ENCODE peak calls at places on chromosome 4, in four cellular contexts. One of them, this sample, is unnamed.
A peak's percentile ranks its signal among the peaks of the same experiment; 100 is the strongest.

GRCh38 chr4:77001907-77002306 is 52.4 kb downstream of the SEPTIN11 start:
- DNase-seq in ascending aorta: no peak
- DNase-seq in dorsolateral prefrontal cortex: no peak
- DNase-seq in transverse colon: no peak
- DNase-seq in this sample: no peak

GRCh38 chr4:189940178-189941004 is at the start of gene FRG1:
- DNase-seq in ascending aorta: peak; percentile 71
- DNase-seq in transverse colon: peak; percentile 97
- DNase-seq in dorsolateral prefrontal cortex: peak; percentile 95
- DNase-seq in this sample: no peak

GRCh38 chr4:93183589-93183988 is 645.0 kb upstream of the ATOH1 start:
- DNase-seq in ascending aorta: no peak
- DNase-seq in dorsolateral prefrontal cortex: no peak
- DNase-seq in transverse colon: no peak
- DNase-seq in this sample: no peak

GRCh38 chr4:144591401-144591800 is 54.6 kb upstream of the HHIP start:
- DNase-seq in transverse colon: peak; percentile 61
- DNase-seq in ascending aorta: no peak
- DNase-seq in dorsolateral prefrontal cortex: no peak
- DNase-seq in this sample: no peak

GRCh38 chr4:138049350-138049749 is 192.8 kb downstream of the SLC7A11 start:
- DNase-seq in ascending aorta: no peak
- DNase-seq in transverse colon: no peak
- DNase-seq in dorsolateral prefrontal cortex: no peak
- DNase-seq in this sample: no peak

GRCh38 chr4:184688447-184688846 is 38.9 kb downstream of the PRIMPOL start:
- DNase-seq in transverse colon: no peak
- DNase-seq in dorsolateral prefrontal cortex: no peak
- DNase-seq in ascending aorta: no peak
- DNase-seq in this sample: no peak

GRCh38 chr4:56908206-56909082 is 744 bp downstream of the REST start:
- DNase-seq in ascending aorta: no peak
- DNase-seq in transverse colon: peak; percentile 70
- DNase-seq in dorsolateral prefrontal cortex: peak; percentile 66
- DNase-seq in this sample: peak; percentile 33

GRCh38 chr4:111070390-111070789 is 447.5 kb upstream of the PITX2 start:
- DNase-seq in ascending aorta: no peak
- DNase-seq in transverse colon: no peak
- DNase-seq in dorsolateral prefrontal cortex: no peak
- DNase-seq in this sample: no peak

GRCh38 chr4:146278986-146279385 is 64.6 kb downstream of the REELD1 start:
- DNase-seq in ascending aorta: no peak
- DNase-seq in dorsolateral prefrontal cortex: no peak
- DNase-seq in transverse colon: no peak
- DNase-seq in this sample: no peak

GRCh38 chr4:47531954-47532321 is 46.9 kb downstream of the ATP10D start:
- DNase-seq in transverse colon: no peak
- DNase-seq in ascending aorta: no peak
- DNase-seq in dorsolateral prefrontal cortex: no peak
- DNase-seq in this sample: no peak

GRCh38 chr4:149790172-149790907 is 25.3 kb downstream of the IQCM start:
- DNase-seq in dorsolateral prefrontal cortex: no peak
- DNase-seq in ascending aorta: no peak
- DNase-seq in transverse colon: no peak
- DNase-seq in this sample: no peak

GRCh38 chr4:127870688-127871087 is 10.0 kb upstream of the PLK4 start:
- DNase-seq in dorsolateral prefrontal cortex: no peak
- DNase-seq in transverse colon: no peak
- DNase-seq in ascending aorta: no peak
- DNase-seq in this sample: no peak

GRCh38 chr4:182770969-182771330 is 146.2 kb downstream of the DCTD start:
- DNase-seq in dorsolateral prefrontal cortex: no peak
- DNase-seq in ascending aorta: no peak
- DNase-seq in transverse colon: no peak
- DNase-seq in this sample: no peak

GRCh38 chr4:70291341-70291740 is 43.4 kb upstream of the CABS1 start:
- DNase-seq in transverse colon: no peak
- DNase-seq in dorsolateral prefrontal cortex: no peak
- DNase-seq in ascending aorta: no peak
- DNase-seq in this sample: no peak

GRCh38 chr4:181860157-181860556 is 383.0 kb upstream of the TENM3 start:
- DNase-seq in transverse colon: no peak
- DNase-seq in ascending aorta: no peak
- DNase-seq in dorsolateral prefrontal cortex: no peak
- DNase-seq in this sample: no peak

GRCh38 chr4:145315828-145316227 is 135.4 kb upstream of the OTUD4 start:
- DNase-seq in transverse colon: no peak
- DNase-seq in dorsolateral prefrontal cortex: no peak
- DNase-seq in ascending aorta: no peak
- DNase-seq in this sample: no peak

GRCh38 chr4:119209077-119209476 is 3.4 kb upstream of the USP53 start:
- DNase-seq in ascending aorta: no peak
- DNase-seq in dorsolateral prefrontal cortex: no peak
- DNase-seq in transverse colon: no peak
- DNase-seq in this sample: no peak

GRCh38 chr4:121177238-121178137 is 13.4 kb upstream of the TNIP3 start:
- DNase-seq in transverse colon: no peak
- DNase-seq in ascending aorta: no peak
- DNase-seq in dorsolateral prefrontal cortex: no peak
- DNase-seq in this sample: no peak

GRCh38 chr4:21888195-21888976 is 60.2 kb downstream of the KCNIP4 start:
- DNase-seq in transverse colon: no peak
- DNase-seq in ascending aorta: no peak
- DNase-seq in dorsolateral prefrontal cortex: no peak
- DNase-seq in this sample: no peak

GRCh38 chr4:183430317-183430986 is 14.0 kb upstream of the CDKN2AIP start:
- DNase-seq in dorsolateral prefrontal cortex: no peak
- DNase-seq in ascending aorta: no peak
- DNase-seq in transverse colon: no peak
- DNase-seq in this sample: no peak

GRCh38 chr4:40055873-40056721 is 553 bp upstream of the N4BP2 start:
- DNase-seq in dorsolateral prefrontal cortex: peak; percentile 72
- DNase-seq in transverse colon: peak; percentile 75
- DNase-seq in ascending aorta: no peak
- DNase-seq in this sample: peak; percentile 44

GRCh38 chr4:123478859-123479345 is 82.3 kb downstream of the SPRY1 start:
- DNase-seq in ascending aorta: no peak
- DNase-seq in transverse colon: peak; percentile 19
- DNase-seq in dorsolateral prefrontal cortex: no peak
- DNase-seq in this sample: no peak

GRCh38 chr4:126957555-126958440 is 675.0 kb upstream of the INTU start:
- DNase-seq in ascending aorta: no peak
- DNase-seq in dorsolateral prefrontal cortex: no peak
- DNase-seq in transverse colon: no peak
- DNase-seq in this sample: no peak

GRCh38 chr4:24236532-24236931 is 346.7 kb upstream of the PPARGC1A start:
- DNase-seq in dorsolateral prefrontal cortex: no peak
- DNase-seq in ascending aorta: no peak
- DNase-seq in transverse colon: no peak
- DNase-seq in this sample: no peak

GRCh38 chr4:108725457-108725856 is 37.4 kb downstream of the ETNPPL start:
- DNase-seq in transverse colon: no peak
- DNase-seq in dorsolateral prefrontal cortex: no peak
- DNase-seq in ascending aorta: no peak
- DNase-seq in this sample: no peak

GRCh38 chr4:104163820-104164219 is 330.9 kb downstream of the CXXC4 start:
- DNase-seq in ascending aorta: no peak
- DNase-seq in dorsolateral prefrontal cortex: no peak
- DNase-seq in transverse colon: no peak
- DNase-seq in this sample: no peak

GRCh38 chr4:123481034-123481433 is 84.4 kb downstream of the SPRY1 start:
- DNase-seq in transverse colon: no peak
- DNase-seq in ascending aorta: no peak
- DNase-seq in dorsolateral prefrontal cortex: no peak
- DNase-seq in this sample: no peak

GRCh38 chr4:100848865-100849264 is 331.0 kb upstream of the EMCN start:
- DNase-seq in transverse colon: no peak
- DNase-seq in ascending aorta: no peak
- DNase-seq in dorsolateral prefrontal cortex: no peak
- DNase-seq in this sample: no peak

GRCh38 chr4:107666134-107666533 is 53.9 kb downstream of the PAPSS1 start:
- DNase-seq in transverse colon: no peak
- DNase-seq in ascending aorta: no peak
- DNase-seq in dorsolateral prefrontal cortex: no peak
- DNase-seq in this sample: no peak

GRCh38 chr4:71257761-71258160 is 81.1 kb upstream of the SLC4A4 start:
- DNase-seq in dorsolateral prefrontal cortex: no peak
- DNase-seq in ascending aorta: no peak
- DNase-seq in transverse colon: no peak
- DNase-seq in this sample: no peak

GRCh38 chr4:84931961-84932360 is 34.5 kb downstream of the WDFY3 start:
- DNase-seq in ascending aorta: no peak
- DNase-seq in dorsolateral prefrontal cortex: no peak
- DNase-seq in transverse colon: no peak
- DNase-seq in this sample: no peak
- H3K27ac ChIP-seq in ascending aorta: peak overlapping the region; percentile 17
- H3K27ac ChIP-seq in dorsolateral prefrontal cortex: no peak overlapping the region
- H3K27ac ChIP-seq in transverse colon: no peak overlapping the region
- H3K27ac ChIP-seq in this sample: no peak overlapping the region

GRCh38 chr4:16198271-16198670 is 28.0 kb downstream of the TAPT1 start:
- DNase-seq in transverse colon: no peak
- DNase-seq in dorsolateral prefrontal cortex: no peak
- DNase-seq in ascending aorta: no peak
- DNase-seq in this sample: no peak

GRCh38 chr4:16197842-16198241 is 28.4 kb downstream of the TAPT1 start:
- DNase-seq in dorsolateral prefrontal cortex: no peak
- DNase-seq in ascending aorta: no peak
- DNase-seq in transverse colon: no peak
- DNase-seq in this sample: no peak

GRCh38 chr4:16195209-16195608 is 31.1 kb downstream of the TAPT1 start:
- DNase-seq in transverse colon: no peak
- DNase-seq in dorsolateral prefrontal cortex: no peak
- DNase-seq in ascending aorta: no peak
- DNase-seq in this sample: no peak

GRCh38 chr4:16199132-16199531 is 27.1 kb downstream of the TAPT1 start:
- DNase-seq in dorsolateral prefrontal cortex: no peak
- DNase-seq in ascending aorta: no peak
- DNase-seq in transverse colon: no peak
- DNase-seq in this sample: no peak

DNA sequence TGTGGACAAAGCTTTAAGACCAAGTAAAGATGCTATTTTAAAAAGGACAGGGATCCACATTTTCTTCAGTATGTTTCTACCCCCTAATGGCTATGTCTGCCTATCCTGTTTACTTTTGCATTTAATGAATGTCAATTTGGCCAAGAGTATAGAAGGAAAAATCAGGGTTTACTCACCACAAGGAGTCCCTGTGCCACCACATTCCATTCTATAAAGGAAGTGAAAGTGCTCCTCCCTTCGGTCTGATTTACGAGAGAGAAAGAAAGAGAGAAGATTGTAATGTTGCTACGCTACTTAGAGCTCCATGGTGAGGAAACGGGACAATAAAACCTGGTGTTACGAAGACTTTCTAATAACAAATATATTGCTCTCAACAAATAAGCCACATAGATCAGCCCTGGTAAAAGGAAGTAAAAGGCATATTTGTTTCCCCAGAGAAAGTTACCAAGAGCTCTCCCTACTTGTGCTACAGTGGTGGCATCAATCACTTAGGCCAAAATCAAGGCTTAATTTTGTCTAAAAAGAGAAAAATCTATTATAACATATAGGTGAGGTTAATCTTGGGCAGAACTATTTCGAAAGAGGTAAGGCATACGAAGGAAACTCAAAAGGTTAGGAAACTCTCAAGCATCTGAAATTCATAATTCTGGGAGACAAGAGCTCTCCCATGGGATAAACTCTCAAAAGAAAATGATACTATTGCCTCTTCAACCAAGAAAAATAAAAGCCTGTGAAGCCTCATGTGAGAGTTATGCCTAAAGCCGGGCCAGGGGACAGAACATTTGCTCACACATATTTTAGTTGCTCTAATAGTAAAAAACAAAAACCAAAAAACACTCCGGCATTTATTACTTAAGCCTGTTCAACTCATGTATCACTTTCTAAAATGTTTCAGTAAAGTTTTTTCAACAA is 29.5 kb downstream of the TAPT1 start:
- DNase-seq in ascending aorta: no peak
- DNase-seq in transverse colon: no peak
- DNase-seq in dorsolateral prefrontal cortex: no peak
- DNase-seq in this sample: no peak
- H3K27ac ChIP-seq in ascending aorta: peak overlapping the region; percentile 78
- H3K27ac ChIP-seq in transverse colon: peak overlapping the region; percentile 79
- H3K27ac ChIP-seq in dorsolateral prefrontal cortex: peak overlapping the region; percentile 34
- H3K27ac ChIP-seq in this sample: no peak overlapping the region

GRCh38 chr4:139317635-139318034 is 15.4 kb upstream of the NDUFC1 start:
- DNase-seq in transverse colon: no peak
- DNase-seq in dorsolateral prefrontal cortex: no peak
- DNase-seq in ascending aorta: no peak
- DNase-seq in this sample: no peak

GRCh38 chr4:139312552-139313332 is 10.5 kb upstream of the NDUFC1 start:
- DNase-seq in ascending aorta: no peak
- DNase-seq in dorsolateral prefrontal cortex: no peak
- DNase-seq in transverse colon: no peak
- DNase-seq in this sample: no peak

GRCh38 chr4:139316733-139317132 is 14.5 kb upstream of the NDUFC1 start:
- DNase-seq in transverse colon: no peak
- DNase-seq in ascending aorta: no peak
- DNase-seq in dorsolateral prefrontal cortex: no peak
- DNase-seq in this sample: no peak

GRCh38 chr4:139314047-139314800 is 11.9 kb upstream of the NDUFC1 start:
- DNase-seq in ascending aorta: no peak
- DNase-seq in transverse colon: no peak
- DNase-seq in dorsolateral prefrontal cortex: no peak
- DNase-seq in this sample: no peak

DNA sequence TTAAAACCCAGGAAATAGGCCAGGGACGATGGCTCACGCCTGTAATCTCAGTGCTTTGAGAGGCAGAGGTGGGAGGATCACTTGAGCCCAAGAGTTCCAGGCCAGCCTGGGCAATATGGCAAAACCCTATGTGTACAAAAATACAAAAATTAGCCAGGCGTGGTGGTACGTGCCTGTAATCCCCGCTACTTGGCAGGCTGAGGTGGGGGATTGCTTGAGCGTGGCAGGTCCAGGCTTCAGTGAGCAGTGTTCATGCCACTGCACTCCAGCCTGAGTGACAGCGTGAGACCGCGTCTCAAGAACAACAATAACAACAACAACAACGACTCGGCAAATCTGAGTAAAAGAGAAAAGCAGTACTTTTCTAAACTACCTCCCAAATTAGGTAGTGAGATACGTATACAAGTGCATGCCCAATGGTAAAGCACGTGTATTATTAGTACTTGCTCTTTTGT is 13.0 kb upstream of the NDUFC1 start:
- DNase-seq in dorsolateral prefrontal cortex: no peak
- DNase-seq in transverse colon: no peak
- DNase-seq in ascending aorta: no peak
- DNase-seq in this sample: no peak
- H3K27ac ChIP-seq in dorsolateral prefrontal cortex: no peak overlapping the region
- H3K27ac ChIP-seq in transverse colon: no peak overlapping the region
- H3K27ac ChIP-seq in ascending aorta: no peak overlapping the region
- H3K27ac ChIP-seq in this sample: no peak overlapping the region

DNA sequence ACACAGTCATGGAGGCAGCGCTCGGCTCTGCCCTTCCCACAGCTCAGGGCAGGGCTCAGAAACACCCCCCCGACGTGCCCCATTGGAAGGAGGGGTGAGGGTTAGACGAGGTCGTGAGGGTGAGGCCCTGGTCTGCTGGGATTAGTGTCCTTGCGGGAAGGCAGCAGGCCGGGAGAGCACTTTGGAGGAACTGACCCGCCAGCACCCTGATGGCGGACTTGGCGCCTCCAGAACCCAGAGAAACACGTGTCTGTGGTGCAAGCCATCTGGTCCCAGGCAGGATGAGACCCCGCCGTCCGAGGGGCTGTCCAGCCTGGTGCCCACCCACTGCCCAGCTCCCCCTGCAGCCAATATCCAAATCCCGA is 26.3 kb downstream of the TACC3 start:
- DNase-seq in ascending aorta: no peak
- DNase-seq in dorsolateral prefrontal cortex: no peak
- DNase-seq in transverse colon: no peak
- DNase-seq in this sample: no peak
- H3K27ac ChIP-seq in ascending aorta: no peak overlapping the region
- H3K27ac ChIP-seq in dorsolateral prefrontal cortex: no peak overlapping the region
- H3K27ac ChIP-seq in transverse colon: no peak overlapping the region
- H3K27ac ChIP-seq in this sample: no peak overlapping the region

This sample was measured in caudate nucleus.